ENCODE peak calls at places on chromosomes 13 and 19, in five cellular contexts. U is esophagus squamous epithelium, A is body of pancreas, Z is cardiac muscle cell, E is left ventricle myocardium inferior. P is an unnamed sample. For H3K4me1, the result is how much of the 10 kb centered on the place peaks cover.

GRCh38 chr19:5949792-5950305 is 28.1 kb downstream of the RANBP3 start:
- DNase-seq in U (no peak), A (no peak), Z (no peak), E (peak), P (no peak)

GRCh38 chr13:23467048-23467931 is 33.8 kb upstream of the SACS start:
- DNase-seq in U (no peak), A (no peak), Z (no peak), E (no peak), P (no peak)

GRCh38 chr13:39810091-39810877 is 154.8 kb downstream of the COG6 start:
- DNase-seq in U (no peak), A (no peak), Z (peak), E (no peak), P (no peak)

GRCh38 chr13:44493213-44493812 is 82.8 kb downstream of the TSC22D1 start:
- DNase-seq in U (no peak), A (no peak), Z (no peak), E (no peak), P (no peak)

GRCh38 chr13:42048625-42049453 is at the start of gene DGKH:
- DNase-seq in U (no peak), A (peak), Z (peak), E (peak), P (peak)

GRCh38 chr19:4829001-4829712 is 2.4 kb downstream of the TICAM1 start:
- DNase-seq in U (no peak), A (peak), Z (no peak), E (no peak), P (no peak)

GRCh38 chr13:109779876-109780516 is 6.4 kb downstream of the IRS2 start:
- DNase-seq in U (no peak), A (no peak), Z (no peak), E (no peak), P (no peak)

GRCh38 chr13:52348983-52349780 is 56.8 kb downstream of the THSD1 start:
- DNase-seq in U (no peak), A (no peak), Z (peak), E (no peak), P (no peak)

GRCh38 chr13:59373341-59373740 is 790.4 kb downstream of the DIAPH3 start:
- DNase-seq in U (no peak), A (no peak), Z (peak), E (no peak), P (no peak)

GRCh38 chr19:33273065-33273736 is 29.1 kb downstream of the CEBPA start:
- DNase-seq in U (no peak), A (no peak), Z (peak), E (no peak), P (no peak)
- H3K4me1 ChIP-seq in U (under half), A (under half), Z (under half), E (under half), P (under half)

GRCh38 chr13:90362718-90363117 is 984.8 kb upstream of the MIR17HG start:
- DNase-seq in U (no peak), A (no peak), Z (peak), E (no peak), P (no peak)
- TF ChIP-seq CTCF in U (no peak), A (no peak), Z (no peak), E (no peak), P (no peak)

DNA sequence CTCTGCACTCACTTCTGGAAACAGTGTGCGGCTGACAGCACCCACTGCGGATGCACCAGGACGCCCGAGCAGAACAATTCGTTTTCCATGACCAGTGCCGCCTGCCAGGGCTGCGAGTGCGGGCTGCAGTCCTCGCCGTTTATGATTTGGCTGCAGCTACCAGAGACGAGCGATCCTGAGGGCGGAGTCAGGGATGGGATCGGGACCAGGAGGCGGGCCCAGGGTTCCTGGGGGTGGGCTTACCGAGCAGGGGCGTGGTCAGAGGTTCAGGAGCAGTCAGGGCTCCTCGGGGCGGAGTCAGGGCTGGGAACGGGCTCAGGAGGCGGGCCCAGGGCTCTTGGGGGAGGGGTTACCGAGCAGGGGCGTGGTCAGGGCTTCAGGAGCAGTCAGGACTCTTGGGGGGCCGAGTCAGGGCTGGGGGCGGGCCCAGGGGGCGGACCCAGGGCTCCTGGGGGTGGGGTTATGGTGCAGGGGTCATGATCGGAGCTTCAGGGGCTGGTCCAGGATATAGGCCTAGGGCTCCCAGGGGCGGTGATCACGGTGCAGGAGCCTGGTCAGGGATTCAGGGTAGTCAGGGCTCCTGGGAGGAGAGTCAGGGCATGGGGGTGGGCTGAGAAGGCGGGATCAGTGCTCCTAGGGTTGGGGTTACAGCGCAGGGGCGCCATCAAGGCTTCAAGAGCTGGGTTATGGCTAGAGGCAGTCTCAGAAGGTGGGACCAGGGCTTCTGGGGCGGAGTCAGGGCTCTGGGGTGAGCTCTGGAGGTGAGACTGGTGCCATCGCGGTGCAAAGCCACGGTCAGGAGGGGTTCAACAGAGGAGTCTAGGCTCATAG is 1.7 kb downstream of the KLK4 start:
- DNase-seq in U (no peak), A (peak), Z (peak), E (no peak), P (peak)
- H3K27ac ChIP-seq in U (no peak), A (no peak), Z (no peak), E (no peak), P (no peak)

DNA sequence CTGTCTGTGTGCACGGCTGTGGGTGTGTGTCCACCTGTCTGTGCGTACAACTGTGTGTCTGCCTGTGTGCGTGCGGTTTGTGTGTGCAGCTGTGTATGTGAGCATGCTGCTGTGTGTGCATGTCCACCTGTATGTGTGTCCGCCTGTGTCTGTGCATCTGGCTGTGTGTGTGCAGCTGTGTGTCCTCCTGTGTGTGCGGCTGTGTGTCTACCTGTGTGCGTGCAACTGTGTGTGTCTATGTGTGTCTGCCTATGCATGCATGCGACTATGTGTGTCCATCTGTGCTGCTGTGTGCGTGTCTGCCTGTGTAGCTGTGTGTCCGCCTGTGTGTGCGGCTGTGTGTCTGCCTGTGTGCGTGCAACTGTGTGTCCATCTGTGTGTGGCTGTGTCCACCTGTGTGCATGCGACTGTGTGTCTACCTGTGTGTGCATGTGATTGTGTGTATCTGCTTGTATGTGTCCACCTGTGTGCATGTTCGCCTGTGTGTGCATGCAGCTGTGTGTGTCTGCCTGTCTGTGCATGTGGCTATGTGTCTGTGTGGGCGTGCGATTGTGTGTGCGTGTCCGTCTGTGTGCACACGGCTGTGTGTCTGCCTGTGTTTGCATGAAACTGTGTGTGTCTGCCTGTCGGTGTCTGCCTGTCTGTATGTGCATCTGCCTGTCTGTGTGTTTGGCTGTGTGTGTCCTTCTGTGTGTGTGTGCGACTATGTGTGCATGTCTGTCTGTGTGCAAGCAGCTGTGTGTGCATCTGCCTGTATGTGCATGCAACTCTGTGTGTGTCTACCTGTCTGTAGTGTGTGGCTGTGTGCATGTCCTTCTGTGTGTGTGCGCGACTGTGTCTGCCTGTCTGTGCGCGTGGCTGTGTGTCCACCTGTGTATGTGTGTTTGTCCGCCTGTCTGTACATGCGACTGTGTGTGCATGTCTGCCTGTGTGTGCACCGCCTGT is 57.1 kb upstream of the C13orf46 start:
- DNase-seq in U (no peak), A (no peak), Z (no peak), E (no peak), P (no peak)
- H3K4me1 ChIP-seq in U (under half), A (under half), Z (under half), E (half or more), P (under half)

GRCh38 chr19:10295305-10295846 is 5.6 kb downstream of the ICAM5 start:
- DNase-seq in U (no peak), A (no peak), Z (peak), E (no peak), P (no peak)

GRCh38 chr19:10295847-10296591 is 6.3 kb downstream of the ICAM5 start:
- DNase-seq in U (no peak), A (no peak), Z (no peak), E (no peak), P (no peak)

GRCh38 chr19:10292789-10293636 is 3.3 kb downstream of the ICAM5 start:
- DNase-seq in U (no peak), A (no peak), Z (no peak), E (no peak), P (no peak)

GRCh38 chr19:10293637-10294367 is 4.0 kb downstream of the ICAM5 start:
- DNase-seq in U (no peak), A (no peak), Z (no peak), E (no peak), P (no peak)

DNA sequence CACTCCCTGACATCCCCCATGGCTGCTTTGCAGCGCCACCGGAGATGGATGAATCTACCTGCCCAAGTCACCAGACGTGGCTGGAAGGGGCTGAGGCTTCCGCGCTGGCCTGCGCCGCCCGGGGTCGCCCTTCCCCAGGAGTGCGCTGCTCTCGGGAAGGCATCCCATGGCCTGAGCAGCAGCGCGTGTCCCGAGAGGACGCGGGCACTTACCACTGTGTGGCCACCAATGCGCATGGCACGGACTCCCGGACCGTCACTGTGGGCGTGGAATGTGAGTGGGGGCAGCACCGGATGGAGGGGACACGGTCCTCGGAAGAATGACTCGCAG is 4.6 kb downstream of the ICAM5 start:
- DNase-seq in U (no peak), A (no peak), Z (no peak), E (no peak), P (no peak)
- TF ChIP-seq CTCF in U (no peak), A (no peak), Z (no peak), E (no peak), P (no peak)

GRCh38 chr19:28396259-28396940 is 816.6 kb downstream of the UQCRFS1 start:
- DNase-seq in U (no peak), A (no peak), Z (no peak), E (no peak), P (no peak)

GRCh38 chr19:28400953-28401671 is 811.8 kb downstream of the UQCRFS1 start:
- DNase-seq in U (no peak), A (no peak), Z (no peak), E (no peak), P (no peak)

GRCh38 chr19:28397311-28397710 is 815.6 kb downstream of the UQCRFS1 start:
- DNase-seq in U (no peak), A (no peak), Z (no peak), E (no peak), P (no peak)

GRCh38 chr19:28401739-28402138 is 811.2 kb downstream of the UQCRFS1 start:
- DNase-seq in U (no peak), A (no peak), Z (no peak), E (no peak), P (no peak)

GRCh38 chr19:28399187-28399586 is 813.8 kb downstream of the UQCRFS1 start:
- DNase-seq in U (no peak), A (no peak), Z (no peak), E (no peak), P (no peak)
- H3K27ac ChIP-seq in U (no peak), A (no peak), Z (no peak), E (no peak), P (no peak)